ENCODE peak calls at places on chromosomes 6 and 20, in eight cellular contexts. One of them, this sample, is unnamed.

GRCh38 chr20:16187956-16188616 is 385.2 kb downstream of the KIF16B start:
- DNase-seq in cardiac muscle cell: no peak
- DNase-seq in heart left ventricle: no peak
- DNase-seq in hepatocyte: no peak
- DNase-seq in tibial nerve: no peak
- DNase-seq in lower lobe of right lung: no peak
- DNase-seq in tibial artery: no peak
- DNase-seq in CD4-positive, alpha-beta memory T cell: no peak
- DNase-seq in this sample: no peak

GRCh38 chr20:60583741-60584140 is 625.5 kb downstream of the CDH26 start:
- DNase-seq in cardiac muscle cell: no peak
- DNase-seq in heart left ventricle: no peak
- DNase-seq in hepatocyte: no peak
- DNase-seq in tibial nerve: no peak
- DNase-seq in lower lobe of right lung: no peak
- DNase-seq in tibial artery: no peak
- DNase-seq in CD4-positive, alpha-beta memory T cell: no peak
- DNase-seq in this sample: no peak

GRCh38 chr20:47013606-47014005 is 119.0 kb downstream of the EYA2 start:
- DNase-seq in cardiac muscle cell: no peak
- DNase-seq in heart left ventricle: no peak
- DNase-seq in hepatocyte: no peak
- DNase-seq in tibial nerve: no peak
- DNase-seq in lower lobe of right lung: no peak
- DNase-seq in tibial artery: no peak
- DNase-seq in CD4-positive, alpha-beta memory T cell: no peak
- DNase-seq in this sample: no peak

GRCh38 chr20:44967207-44967807 is 995 bp downstream of the STK4 start:
- DNase-seq in cardiac muscle cell: peak; percentile 26
- DNase-seq in heart left ventricle: no peak
- DNase-seq in hepatocyte: no peak
- DNase-seq in tibial nerve: no peak
- DNase-seq in lower lobe of right lung: no peak
- DNase-seq in tibial artery: no peak
- DNase-seq in CD4-positive, alpha-beta memory T cell: peak; percentile 70
- DNase-seq in this sample: no peak

GRCh38 chr20:1322511-1323245 is 6.3 kb downstream of the SDCBP2 start:
- DNase-seq in cardiac muscle cell: peak; percentile 96
- DNase-seq in heart left ventricle: no peak
- DNase-seq in hepatocyte: peak; percentile 41
- DNase-seq in tibial nerve: no peak
- DNase-seq in lower lobe of right lung: no peak
- DNase-seq in tibial artery: no peak
- DNase-seq in CD4-positive, alpha-beta memory T cell: no peak
- DNase-seq in this sample: no peak

GRCh38 chr6:28903686-28904085 is 20.1 kb downstream of the TRIM27 start:
- DNase-seq in cardiac muscle cell: no peak
- DNase-seq in heart left ventricle: no peak
- DNase-seq in hepatocyte: no peak
- DNase-seq in tibial nerve: no peak
- DNase-seq in lower lobe of right lung: no peak
- DNase-seq in tibial artery: no peak
- DNase-seq in CD4-positive, alpha-beta memory T cell: no peak
- DNase-seq in this sample: no peak

GRCh38 chr6:13931797-13932402 is 7.1 kb downstream of the RNF182 start:
- DNase-seq in cardiac muscle cell: no peak
- DNase-seq in heart left ventricle: no peak
- DNase-seq in hepatocyte: no peak
- DNase-seq in tibial nerve: no peak
- DNase-seq in lower lobe of right lung: no peak
- DNase-seq in tibial artery: no peak
- DNase-seq in CD4-positive, alpha-beta memory T cell: no peak
- DNase-seq in this sample: no peak

GRCh38 chr6:89792881-89793280 is 26.7 kb downstream of the MDN1 start:
- DNase-seq in cardiac muscle cell: peak; percentile 38
- DNase-seq in heart left ventricle: no peak
- DNase-seq in hepatocyte: peak; percentile 53
- DNase-seq in tibial nerve: no peak
- DNase-seq in lower lobe of right lung: no peak
- DNase-seq in tibial artery: no peak
- DNase-seq in CD4-positive, alpha-beta memory T cell: peak; percentile 39
- DNase-seq in this sample: no peak

GRCh38 chr20:37897008-37897548 is 5.8 kb upstream of the VSTM2L start:
- DNase-seq in cardiac muscle cell: peak; percentile 76
- DNase-seq in heart left ventricle: no peak
- DNase-seq in hepatocyte: no peak
- DNase-seq in tibial nerve: no peak
- DNase-seq in lower lobe of right lung: no peak
- DNase-seq in tibial artery: no peak
- DNase-seq in CD4-positive, alpha-beta memory T cell: no peak
- DNase-seq in this sample: no peak

GRCh38 chr6:167501831-167502385 is 177.0 kb downstream of the TTLL2 start:
- DNase-seq in cardiac muscle cell: peak; percentile 29
- DNase-seq in heart left ventricle: no peak
- DNase-seq in hepatocyte: peak; percentile 74
- DNase-seq in tibial nerve: no peak
- DNase-seq in lower lobe of right lung: no peak
- DNase-seq in tibial artery: no peak
- DNase-seq in CD4-positive, alpha-beta memory T cell: no peak
- DNase-seq in this sample: no peak

GRCh38 chr6:74369556-74369993 is 673.6 kb downstream of the CD109 start:
- DNase-seq in cardiac muscle cell: peak; percentile 80
- DNase-seq in heart left ventricle: no peak
- DNase-seq in hepatocyte: no peak
- DNase-seq in tibial nerve: no peak
- DNase-seq in lower lobe of right lung: no peak
- DNase-seq in tibial artery: no peak
- DNase-seq in CD4-positive, alpha-beta memory T cell: no peak
- DNase-seq in this sample: no peak

GRCh38 chr6:6826961-6827360 is 238.4 kb downstream of the LY86 start:
- DNase-seq in cardiac muscle cell: no peak
- DNase-seq in heart left ventricle: no peak
- DNase-seq in hepatocyte: no peak
- DNase-seq in tibial nerve: no peak
- DNase-seq in lower lobe of right lung: no peak
- DNase-seq in tibial artery: no peak
- DNase-seq in CD4-positive, alpha-beta memory T cell: no peak
- DNase-seq in this sample: no peak

GRCh38 chr20:40953856-40954255 is 74.8 kb upstream of the TOP1 start:
- DNase-seq in cardiac muscle cell: no peak
- DNase-seq in heart left ventricle: no peak
- DNase-seq in hepatocyte: no peak
- DNase-seq in tibial nerve: no peak
- DNase-seq in lower lobe of right lung: no peak
- DNase-seq in tibial artery: no peak
- DNase-seq in CD4-positive, alpha-beta memory T cell: no peak
- DNase-seq in this sample: no peak

GRCh38 chr20:60271597-60271996 is 313.4 kb downstream of the CDH26 start:
- DNase-seq in cardiac muscle cell: no peak
- DNase-seq in heart left ventricle: no peak
- DNase-seq in hepatocyte: no peak
- DNase-seq in tibial nerve: no peak
- DNase-seq in lower lobe of right lung: no peak
- DNase-seq in tibial artery: no peak
- DNase-seq in CD4-positive, alpha-beta memory T cell: no peak
- DNase-seq in this sample: no peak

GRCh38 chr6:163711615-163712568 is 297.4 kb downstream of the QKI start:
- DNase-seq in cardiac muscle cell: no peak
- DNase-seq in heart left ventricle: peak; percentile 91
- DNase-seq in hepatocyte: no peak
- DNase-seq in tibial nerve: peak; percentile 90
- DNase-seq in lower lobe of right lung: peak; percentile 86
- DNase-seq in tibial artery: peak; percentile 87
- DNase-seq in CD4-positive, alpha-beta memory T cell: no peak
- DNase-seq in this sample: no peak

GRCh38 chr6:106146852-106147351 is 60.8 kb downstream of the PRDM1 start:
- DNase-seq in cardiac muscle cell: no peak
- DNase-seq in heart left ventricle: no peak
- DNase-seq in hepatocyte: no peak
- DNase-seq in tibial nerve: no peak
- DNase-seq in lower lobe of right lung: no peak
- DNase-seq in tibial artery: no peak
- DNase-seq in CD4-positive, alpha-beta memory T cell: no peak
- DNase-seq in this sample: no peak

GRCh38 chr6:107698146-107698545 is 126.0 kb downstream of the SCML4 start:
- DNase-seq in cardiac muscle cell: peak; percentile 83
- DNase-seq in heart left ventricle: no peak
- DNase-seq in hepatocyte: no peak
- DNase-seq in tibial nerve: no peak
- DNase-seq in lower lobe of right lung: no peak
- DNase-seq in tibial artery: no peak
- DNase-seq in CD4-positive, alpha-beta memory T cell: no peak
- DNase-seq in this sample: no peak

GRCh38 chr6:112251170-112251945 is 3.0 kb downstream of the LAMA4 start:
- DNase-seq in cardiac muscle cell: peak; percentile 86
- DNase-seq in heart left ventricle: peak; percentile 64
- DNase-seq in hepatocyte: no peak
- DNase-seq in tibial nerve: peak; percentile 79
- DNase-seq in lower lobe of right lung: no peak
- DNase-seq in tibial artery: peak; percentile 85
- DNase-seq in CD4-positive, alpha-beta memory T cell: no peak
- DNase-seq in this sample: no peak

GRCh38 chr6:139473239-139473701 is 98.8 kb upstream of the CITED2 start:
- DNase-seq in cardiac muscle cell: no peak
- DNase-seq in heart left ventricle: peak; percentile 33
- DNase-seq in hepatocyte: no peak
- DNase-seq in tibial nerve: peak; percentile 39
- DNase-seq in lower lobe of right lung: no peak
- DNase-seq in tibial artery: peak; percentile 27
- DNase-seq in CD4-positive, alpha-beta memory T cell: no peak
- DNase-seq in this sample: no peak

DNA sequence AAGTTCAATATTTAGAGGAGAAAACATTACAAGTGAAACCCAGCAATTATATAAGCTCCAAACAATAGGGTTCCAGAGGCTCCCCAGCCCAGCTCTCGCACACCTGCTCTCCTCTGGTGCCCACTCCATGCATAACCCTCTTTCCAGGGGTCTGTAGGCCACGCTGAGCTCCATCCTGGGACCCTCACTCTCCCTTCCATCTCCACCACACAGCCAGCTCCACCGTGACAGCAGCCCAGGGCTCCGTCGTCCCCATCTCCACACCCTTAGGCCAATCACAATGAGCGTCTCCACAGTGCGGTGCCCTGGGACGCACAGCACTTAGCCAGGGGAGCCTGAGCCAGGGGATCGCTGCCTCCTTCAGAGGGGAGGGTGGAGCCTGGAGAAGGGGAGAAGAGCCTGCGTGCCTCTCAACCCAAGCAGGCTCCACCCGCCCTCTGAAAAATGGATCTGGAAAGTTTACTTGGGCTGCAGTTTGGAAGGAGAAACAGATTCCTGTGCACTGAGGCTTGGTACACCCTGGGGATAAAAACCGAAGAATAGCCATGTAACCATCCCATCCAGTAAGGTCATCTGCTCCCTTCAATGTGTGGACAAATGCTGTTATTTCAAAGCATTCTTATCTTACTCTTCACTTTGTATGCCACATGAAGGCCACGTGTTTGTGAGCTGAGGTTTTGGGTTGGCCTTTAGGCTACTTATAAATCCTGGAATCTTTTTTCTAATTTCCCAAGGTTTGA is 72.4 kb upstream of the GGTLC1 start:
- DNase-seq in cardiac muscle cell: no peak
- DNase-seq in heart left ventricle: no peak
- DNase-seq in hepatocyte: no peak
- DNase-seq in tibial nerve: no peak
- DNase-seq in lower lobe of right lung: no peak
- DNase-seq in tibial artery: no peak
- DNase-seq in CD4-positive, alpha-beta memory T cell: no peak
- DNase-seq in this sample: peak; percentile 7
- H3K9me3 ChIP-seq in cardiac muscle cell: no peaks in the 10 kb centered on the region
- H3K9me3 ChIP-seq in heart left ventricle: no peaks in the 10 kb centered on the region
- H3K9me3 ChIP-seq in hepatocyte: no peaks in the 10 kb centered on the region
- H3K9me3 ChIP-seq in tibial nerve: no peaks in the 10 kb centered on the region
- H3K9me3 ChIP-seq in lower lobe of right lung: no peaks in the 10 kb centered on the region
- H3K9me3 ChIP-seq in tibial artery: no peaks in the 10 kb centered on the region
- H3K9me3 ChIP-seq in CD4-positive, alpha-beta memory T cell: no peaks in the 10 kb centered on the region
- H3K9me3 ChIP-seq in this sample: no peaks in the 10 kb centered on the region

DNA sequence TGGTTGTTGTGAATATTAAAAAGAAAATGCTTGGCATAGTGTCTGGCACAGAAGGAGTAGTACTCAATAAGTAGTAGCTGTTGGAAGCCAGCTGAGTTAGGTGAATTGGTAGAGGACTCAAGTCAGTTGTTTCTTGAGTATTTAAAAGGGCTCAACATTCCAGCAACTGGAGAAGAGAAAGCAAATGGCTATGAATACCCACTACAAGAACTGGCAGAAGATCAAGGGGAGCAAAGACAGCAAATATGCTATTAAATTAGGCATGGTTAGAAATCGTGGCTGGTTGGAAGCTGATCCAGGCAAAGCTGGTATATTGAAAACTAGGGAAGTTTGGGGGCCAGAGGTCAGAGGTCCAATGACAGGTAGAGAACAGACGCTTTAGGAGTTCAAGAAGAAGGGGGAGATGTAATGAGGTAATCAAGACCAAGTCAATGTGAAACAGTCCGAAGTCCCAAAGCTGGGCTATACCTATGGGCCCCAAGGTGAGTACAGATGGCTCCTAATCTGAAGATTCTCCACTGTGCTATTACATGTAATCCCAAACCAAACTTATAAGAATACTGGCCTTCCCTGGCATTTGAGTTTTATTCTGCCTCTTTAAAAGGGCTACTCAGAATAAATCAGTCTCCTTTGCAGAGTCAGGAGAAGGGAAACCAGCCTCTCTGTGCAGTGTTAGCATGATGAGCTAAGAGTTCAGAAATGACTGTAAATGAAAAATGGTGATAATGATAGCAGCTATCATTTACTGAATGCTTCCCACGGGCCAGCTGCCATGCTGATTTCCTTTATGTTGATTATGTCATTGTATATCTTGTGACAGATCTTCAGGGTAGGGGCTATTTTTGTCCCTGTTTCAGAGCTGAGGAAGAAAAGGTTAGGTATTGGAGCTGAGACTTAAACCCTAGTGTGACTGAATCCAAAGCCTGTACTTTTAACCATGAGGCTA is 122.3 kb downstream of the ANKS1A start:
- DNase-seq in cardiac muscle cell: no peak
- DNase-seq in heart left ventricle: no peak
- DNase-seq in hepatocyte: no peak
- DNase-seq in tibial nerve: no peak
- DNase-seq in lower lobe of right lung: no peak
- DNase-seq in tibial artery: no peak
- DNase-seq in CD4-positive, alpha-beta memory T cell: no peak
- DNase-seq in this sample: no peak
- H3K9me3 ChIP-seq in cardiac muscle cell: no peaks in the 10 kb centered on the region
- H3K9me3 ChIP-seq in heart left ventricle: no peaks in the 10 kb centered on the region
- H3K9me3 ChIP-seq in hepatocyte: no peaks in the 10 kb centered on the region
- H3K9me3 ChIP-seq in tibial nerve: no peaks in the 10 kb centered on the region
- H3K9me3 ChIP-seq in lower lobe of right lung: no peaks in the 10 kb centered on the region
- H3K9me3 ChIP-seq in tibial artery: no peaks in the 10 kb centered on the region
- H3K9me3 ChIP-seq in CD4-positive, alpha-beta memory T cell: no peaks in the 10 kb centered on the region
- H3K9me3 ChIP-seq in this sample: no peaks in the 10 kb centered on the region

GRCh38 chr6:134593024-134593423 is 275.1 kb upstream of the SGK1 start:
- DNase-seq in cardiac muscle cell: no peak
- DNase-seq in heart left ventricle: no peak
- DNase-seq in hepatocyte: no peak
- DNase-seq in tibial nerve: no peak
- DNase-seq in lower lobe of right lung: no peak
- DNase-seq in tibial artery: no peak
- DNase-seq in CD4-positive, alpha-beta memory T cell: no peak
- DNase-seq in this sample: no peak
- H3K9me3 ChIP-seq in cardiac muscle cell: no peaks in the 10 kb centered on the region
- H3K9me3 ChIP-seq in heart left ventricle: no peaks in the 10 kb centered on the region
- H3K9me3 ChIP-seq in hepatocyte: no peaks in the 10 kb centered on the region
- H3K9me3 ChIP-seq in tibial nerve: no peaks in the 10 kb centered on the region
- H3K9me3 ChIP-seq in lower lobe of right lung: no peaks in the 10 kb centered on the region
- H3K9me3 ChIP-seq in tibial artery: no peaks in the 10 kb centered on the region
- H3K9me3 ChIP-seq in CD4-positive, alpha-beta memory T cell: no peaks in the 10 kb centered on the region
- H3K9me3 ChIP-seq in this sample: no peaks in the 10 kb centered on the region

GRCh38 chr20:152131-152530 is 5.1 kb upstream of the DEFB127 start:
- DNase-seq in cardiac muscle cell: no peak
- DNase-seq in heart left ventricle: no peak
- DNase-seq in hepatocyte: no peak
- DNase-seq in tibial nerve: no peak
- DNase-seq in lower lobe of right lung: no peak
- DNase-seq in tibial artery: no peak
- DNase-seq in CD4-positive, alpha-beta memory T cell: no peak
- DNase-seq in this sample: no peak
- H3K9me3 ChIP-seq in cardiac muscle cell: no peaks in the 10 kb centered on the region
- H3K9me3 ChIP-seq in heart left ventricle: no peaks in the 10 kb centered on the region
- H3K9me3 ChIP-seq in hepatocyte: no peaks in the 10 kb centered on the region
- H3K9me3 ChIP-seq in tibial nerve: no peaks in the 10 kb centered on the region
- H3K9me3 ChIP-seq in lower lobe of right lung: no peaks in the 10 kb centered on the region
- H3K9me3 ChIP-seq in tibial artery: no peaks in the 10 kb centered on the region
- H3K9me3 ChIP-seq in CD4-positive, alpha-beta memory T cell: no peaks in the 10 kb centered on the region
- H3K9me3 ChIP-seq in this sample: peaks cover 1% of the 10 kb centered on the region